ENCODE peak calls at places on chromosomes 7 and 10, in ten cellular contexts. F, I, S, H, O, Z, D, Q, A and C are unnamed samples.

GRCh38 chr10:25758041-25758457 is 176.0 kb upstream of the MYO3A start:
- DNase-seq in F (no peak), I (no peak), S (no peak), H (no peak), O (no peak), Z (peak; percentile 45), D (no peak), Q (no peak), A (peak; percentile 50), C (no peak)

GRCh38 chr10:24235471-24235870 is 26.5 kb downstream of the KIAA1217 start:
- DNase-seq in F (no peak), I (no peak), S (no peak), H (no peak), O (no peak), Z (no peak), D (no peak), Q (no peak), A (no peak), C (no peak)

GRCh38 chr7:37571806-37572205 is 111.8 kb upstream of the GPR141 start:
- DNase-seq in F (no peak), I (no peak), S (no peak), H (no peak), O (no peak), Z (no peak), D (no peak), Q (no peak), A (no peak), C (no peak)

GRCh38 chr7:12031638-12032037 is 179.5 kb upstream of the TMEM106B start:
- DNase-seq in F (no peak), I (no peak), S (no peak), H (no peak), O (no peak), Z (peak; percentile 32), D (no peak), Q (no peak), A (peak; percentile 17), C (no peak)

GRCh38 chr7:121084748-121085336 is 96.3 kb downstream of the CPED1 start:
- DNase-seq in F (no peak), I (peak; percentile 83), S (no peak), H (no peak), O (no peak), Z (no peak), D (no peak), Q (no peak), A (no peak), C (no peak)

GRCh38 chr10:7458554-7458953 is 47.7 kb upstream of the SFMBT2 start:
- DNase-seq in F (no peak), I (no peak), S (no peak), H (no peak), O (no peak), Z (no peak), D (no peak), Q (no peak), A (no peak), C (no peak)

GRCh38 chr10:48536916-48537890 is 67.7 kb downstream of the ARHGAP22 start:
- DNase-seq in F (no peak), I (no peak), S (no peak), H (no peak), O (no peak), Z (no peak), D (no peak), Q (peak; percentile 4), A (no peak), C (no peak)

GRCh38 chr7:123439186-123439585 is 95.2 kb downstream of the IQUB start:
- DNase-seq in F (no peak), I (no peak), S (no peak), H (no peak), O (no peak), Z (no peak), D (no peak), Q (no peak), A (no peak), C (no peak)

GRCh38 chr7:122942765-122943164 is 52.7 kb downstream of the TAS2R16 start:
- DNase-seq in F (no peak), I (no peak), S (no peak), H (no peak), O (no peak), Z (no peak), D (no peak), Q (no peak), A (no peak), C (no peak)

GRCh38 chr7:139739863-139740597 is 37.8 kb downstream of the HIPK2 start:
- DNase-seq in F (no peak), I (no peak), S (no peak), H (no peak), O (no peak), Z (no peak), D (peak; percentile 58), Q (peak; percentile 72), A (no peak), C (peak; percentile 63)

GRCh38 chr7:132399367-132399766 is 176.9 kb downstream of the PLXNA4 start:
- DNase-seq in F (no peak), I (peak; percentile 25), S (no peak), H (no peak), O (no peak), Z (no peak), D (no peak), Q (no peak), A (no peak), C (no peak)

GRCh38 chr10:26479766-26480492 is 41.8 kb downstream of the APBB1IP start:
- DNase-seq in F (peak; percentile 66), I (no peak), S (no peak), H (no peak), O (no peak), Z (peak; percentile 76), D (peak; percentile 56), Q (no peak), A (no peak), C (no peak)

GRCh38 chr10:13769926-13770325 is 183.2 kb downstream of the PRPF18 start:
- DNase-seq in F (peak; percentile 47), I (peak; percentile 76), S (peak; percentile 86), H (no peak), O (no peak), Z (peak; percentile 80), D (no peak), Q (no peak), A (no peak), C (no peak)

GRCh38 chr10:17200885-17201164 is 647 bp downstream of the TRDMT1 start:
- DNase-seq in F (no peak), I (peak; percentile 47), S (no peak), H (peak; percentile 76), O (no peak), Z (peak; percentile 58), D (peak; percentile 71), Q (peak; percentile 34), A (peak; percentile 65), C (peak; percentile 18)
- TF ChIP-seq CTCF in F (no peak), I (no peak), S (no peak), H (no peak), O (no peak), Z (no peak), D (peak; percentile 6), Q (no peak), A (peak; percentile 4), C (no peak)

DNA sequence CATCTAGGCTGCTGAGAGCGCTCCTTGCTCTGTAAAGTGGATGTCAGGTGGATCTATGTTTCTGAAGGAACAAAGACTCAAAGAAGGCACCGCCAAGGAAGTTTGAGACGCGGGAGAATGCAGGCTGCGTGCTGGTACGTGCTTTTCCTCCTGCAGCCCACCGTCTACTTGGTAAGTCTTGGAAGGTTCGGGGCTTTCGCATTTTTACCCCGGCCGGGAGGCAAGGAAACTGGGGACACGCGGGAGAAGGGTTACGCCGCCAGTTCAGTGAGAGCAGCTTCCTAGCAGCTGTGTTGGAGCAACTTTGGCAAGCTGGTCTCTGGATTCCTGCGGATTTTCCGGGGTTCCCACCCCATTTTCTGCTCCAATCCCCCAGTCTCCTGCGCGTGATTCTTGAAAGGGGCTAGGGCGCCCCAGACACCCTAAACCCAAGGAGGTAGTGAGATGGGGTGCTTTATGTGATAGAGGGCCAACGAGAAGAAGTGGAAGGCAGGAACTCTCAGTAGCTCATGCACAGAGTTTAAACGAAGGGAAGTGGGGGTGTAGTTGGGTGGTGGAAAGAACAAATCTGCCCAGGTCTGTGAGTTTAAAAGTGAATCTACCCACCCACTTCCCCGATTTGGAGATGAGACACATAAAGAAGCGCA is 2.3 kb downstream of the NXPH1 start:
- DNase-seq in F (no peak), I (no peak), S (no peak), H (no peak), O (no peak), Z (no peak), D (no peak), Q (no peak), A (no peak), C (no peak)
- H3K4me3 ChIP-seq in F (no peak overlapping the region), I (no peak overlapping the region), S (no peak overlapping the region), H (no peak overlapping the region), O (no peak overlapping the region), Z (no peak overlapping the region), D (no peak overlapping the region), Q (no peak overlapping the region), A (no peak overlapping the region), C (no peak overlapping the region)

GRCh38 chr10:131310904-131311660 is 439 bp downstream of the TCERG1L start:
- DNase-seq in F (no peak), I (no peak), S (no peak), H (no peak), O (no peak), Z (no peak), D (no peak), Q (no peak), A (no peak), C (no peak)

GRCh38 chr10:131313377-131313776 is 1.9 kb upstream of the TCERG1L start:
- DNase-seq in F (no peak), I (no peak), S (no peak), H (no peak), O (no peak), Z (no peak), D (no peak), Q (no peak), A (no peak), C (no peak)

GRCh38 chr10:131314148-131314547 is 2.6 kb upstream of the TCERG1L start:
- DNase-seq in F (no peak), I (no peak), S (no peak), H (no peak), O (no peak), Z (no peak), D (no peak), Q (no peak), A (no peak), C (no peak)

GRCh38 chr10:131311661-131312260 is at the start of gene TCERG1L:
- DNase-seq in F (no peak), I (no peak), S (no peak), H (no peak), O (no peak), Z (no peak), D (no peak), Q (no peak), A (no peak), C (no peak)

GRCh38 chr10:131312261-131312801 is 810 bp upstream of the TCERG1L start:
- DNase-seq in F (no peak), I (no peak), S (no peak), H (no peak), O (no peak), Z (no peak), D (no peak), Q (no peak), A (no peak), C (no peak)
- TF ChIP-seq CTCF in F (no peak), I (no peak), S (no peak), H (no peak), O (no peak), Z (no peak), D (no peak), Q (no peak), A (no peak), C (peak; percentile 20)

DNA sequence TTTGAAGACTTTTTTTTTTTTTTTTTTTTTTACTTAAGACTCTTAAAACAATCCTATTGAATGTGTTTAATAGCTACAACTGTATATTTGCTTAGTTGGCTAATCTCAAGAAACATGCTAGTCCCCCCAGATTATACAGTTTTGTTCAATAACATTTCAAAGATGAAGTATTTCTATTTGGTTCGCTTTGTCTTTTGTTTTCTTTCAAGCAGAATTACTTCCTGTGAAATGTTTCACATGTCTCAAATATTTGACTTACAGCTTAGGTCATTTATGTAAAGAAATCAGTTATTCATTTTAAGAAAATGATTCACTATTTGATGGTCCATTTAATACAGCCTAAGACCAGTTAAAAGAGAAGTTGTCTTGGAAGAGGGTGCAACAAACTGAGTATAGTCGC is 12.8 kb upstream of the LAMB1 start:
- DNase-seq in F (no peak), I (no peak), S (no peak), H (no peak), O (no peak), Z (no peak), D (no peak), Q (no peak), A (no peak), C (no peak)
- H3K4me3 ChIP-seq in F (no peak overlapping the region), I (no peak overlapping the region), S (no peak overlapping the region), H (no peak overlapping the region), O (no peak overlapping the region), Z (no peak overlapping the region), D (no peak overlapping the region), Q (no peak overlapping the region), A (no peak overlapping the region), C (no peak overlapping the region)